ENCODE peak calls at places on chromosomes 13 and 19, in five cellular contexts. B is MM.1S, C is HepG2, Y is GM12878, R is neural progenitor cell. Z is an unnamed sample. For H4K20me1, the result is how much of the 10 kb centered on the place peaks cover.

GRCh38 chr13:50915562-50915961 is 6.0 kb downstream of the RNASEH2B start:
- DNase-seq in Y (no peak), C (no peak), B (no peak), R (peak), Z (no peak)

GRCh38 chr19:34232566-34233481 is 21.5 kb upstream of the GARRE1 start:
- DNase-seq in C (peak), Y (no peak), B (no peak), R (no peak), Z (peak)

GRCh38 chr19:14686411-14686810 is 3.4 kb upstream of the ZNF333 start:
- DNase-seq in B (peak), R (peak), Y (no peak), C (peak), Z (peak)

GRCh38 chr19:29535984-29536508 is 10.3 kb downstream of the VSTM2B start:
- DNase-seq in C (no peak), B (no peak), Y (no peak), R (no peak), Z (no peak)

GRCh38 chr19:40217027-40217810 is 965 bp downstream of the TTC9B start:
- DNase-seq in C (no peak), Y (no peak), B (no peak), R (peak), Z (no peak)

GRCh38 chr19:21022996-21023395 is 2.5 kb downstream of the ZNF430 start:
- DNase-seq in Y (no peak), B (no peak), C (peak), R (no peak), Z (peak)

GRCh38 chr13:94860981-94861407 is 148.6 kb upstream of the SOX21 start:
- DNase-seq in R (no peak), C (no peak), Y (no peak), B (no peak), Z (peak)

GRCh38 chr19:49339364-49340068 is 4.3 kb downstream of the CD37 start:
- DNase-seq in C (no peak), Y (no peak), B (no peak), R (peak), Z (peak)

GRCh38 chr13:109990296-109990695 is 203.9 kb upstream of the IRS2 start:
- DNase-seq in Y (no peak), B (no peak), C (no peak), R (no peak), Z (no peak)

GRCh38 chr13:30679483-30680330 is 55.6 kb upstream of the ALOX5AP start:
- DNase-seq in R (peak), C (peak), B (peak), Y (no peak), Z (peak)

GRCh38 chr19:53844849-53845246 is 20.7 kb upstream of the NLRP12 start:
- DNase-seq in R (no peak), Y (no peak), C (no peak), B (no peak), Z (no peak)

GRCh38 chr19:2611483-2612464 is 90.7 kb downstream of the GNG7 start:
- DNase-seq in R (no peak), C (no peak), B (no peak), Y (no peak), Z (no peak)

GRCh38 chr19:58007285-58007684 is 4.7 kb upstream of the ZNF606 start:
- DNase-seq in Y (no peak), R (no peak), B (no peak), C (peak), Z (no peak)

GRCh38 chr19:48487944-48488343 is 18.8 kb downstream of the CYTH2 start:
- DNase-seq in R (no peak), B (no peak), C (peak), Y (no peak), Z (peak)

GRCh38 chr19:14467816-14468215 is 7.3 kb downstream of the PTGER1 start:
- DNase-seq in B (no peak), R (no peak), C (no peak), Y (no peak), Z (no peak)

GRCh38 chr13:23428183-23428528 is 5.3 kb downstream of the SACS start:
- DNase-seq in C (no peak), B (no peak), Y (no peak), R (no peak), Z (peak)

GRCh38 chr19:18274303-18274775 is at the start of gene IQCN:
- DNase-seq in B (no peak), C (peak), R (no peak), Y (no peak), Z (peak)

GRCh38 chr19:2429917-2430570 is 2.7 kb upstream of the TIMM13 start:
- DNase-seq in C (no peak), B (no peak), Y (no peak), R (no peak), Z (no peak)

GRCh38 chr19:43481701-43482100 is 16.3 kb upstream of the LYPD3 start:
- DNase-seq in R (no peak), B (no peak), Y (no peak), C (no peak), Z (no peak)

GRCh38 chr13:74575729-74576125 is 441.5 kb upstream of the KLF12 start:
- DNase-seq in C (no peak), Y (no peak), B (peak), R (peak), Z (peak)

GRCh38 chr19:20273376-20273775 is 106.4 kb downstream of the ZNF486 start:
- DNase-seq in Y (no peak), R (no peak), B (no peak), C (no peak), Z (no peak)

GRCh38 chr13:93959796-93960533 is 519.5 kb downstream of the DCT start:
- DNase-seq in R (no peak), C (no peak), B (no peak), Y (no peak), Z (peak)

GRCh38 chr13:24243311-24243710 is 66.1 kb upstream of the C1QTNF9 start:
- DNase-seq in B (no peak), C (no peak), Y (no peak), R (no peak), Z (no peak)

GRCh38 chr13:71210861-71211260 is 656.1 kb downstream of the DACH1 start:
- DNase-seq in R (no peak), C (no peak), B (no peak), Y (no peak), Z (peak)

GRCh38 chr19:4660993-4661392 is 9.1 kb downstream of the MYDGF start:
- DNase-seq in Y (no peak), C (no peak), R (no peak), B (no peak), Z (no peak)

GRCh38 chr19:52190679-52191293 is 934 bp downstream of the PPP2R1A start:
- DNase-seq in Y (no peak), R (peak), C (no peak), B (peak), Z (peak)

GRCh38 chr13:59270327-59270726 is 893.4 kb downstream of the DIAPH3 start:
- DNase-seq in R (no peak), Y (no peak), B (no peak), C (no peak), Z (no peak)

GRCh38 chr19:43747557-43748204 is 7.1 kb downstream of the SMG9 start:
- DNase-seq in Y (peak), R (no peak), B (no peak), C (no peak), Z (no peak)

GRCh38 chr13:111429064-111429558 is 108.7 kb downstream of the TEX29 start:
- DNase-seq in B (no peak), R (peak), Y (no peak), C (peak), Z (peak)

GRCh38 chr13:68368922-68369321 is 1138.8 kb upstream of the PCDH9 start:
- DNase-seq in Y (no peak), C (no peak), R (no peak), B (no peak), Z (no peak)

GRCh38 chr13:76904507-76904906 is 18.3 kb upstream of the KCTD12 start:
- DNase-seq in Y (no peak), C (no peak), R (no peak), B (no peak), Z (no peak)

GRCh38 chr13:107907065-107907464 is 308.3 kb downstream of the LIG4 start:
- DNase-seq in R (no peak), B (no peak), Y (no peak), C (no peak), Z (no peak)

GRCh38 chr13:18946738-18947137 is 234.9 kb downstream of the TUBA3C start:
- DNase-seq in C (no peak), R (no peak), Y (no peak), B (no peak), Z (no peak)

GRCh38 chr19:58356236-58356970 is 3.1 kb upstream of the A1BG start:
- DNase-seq in C (no peak), Y (no peak), B (no peak), R (no peak), Z (peak)

GRCh38 chr19:11821474-11821873 is 7.4 kb downstream of the ZNF440 start:
- DNase-seq in Y (no peak), B (no peak), R (no peak), C (no peak), Z (no peak)

GRCh38 chr19:56299688-56300087 is 15.0 kb downstream of the ZSCAN5A start:
- DNase-seq in B (no peak), R (no peak), Y (no peak), C (no peak), Z (no peak)

GRCh38 chr19:7743425-7743841 is 3.9 kb downstream of the CD209 start:
- DNase-seq in R (no peak), Y (peak), C (no peak), B (no peak), Z (no peak)

GRCh38 chr19:32178401-32178800 is 167.0 kb upstream of the ZNF507 start:
- DNase-seq in R (no peak), Y (no peak), C (no peak), B (no peak), Z (no peak)

GRCh38 chr13:36530050-36530789 is 97.9 kb downstream of the CCNA1 start:
- DNase-seq in Y (no peak), C (no peak), B (no peak), R (peak), Z (no peak)

GRCh38 chr13:26038931-26039475 is 12.8 kb downstream of the SHISA2 start:
- DNase-seq in B (no peak), C (no peak), R (no peak), Y (no peak), Z (no peak)

GRCh38 chr13:26041476-26041875 is 10.3 kb downstream of the SHISA2 start:
- DNase-seq in Y (no peak), B (no peak), R (no peak), C (no peak), Z (no peak)

GRCh38 chr13:26034018-26034417 is 17.8 kb downstream of the SHISA2 start:
- DNase-seq in B (no peak), C (no peak), Y (no peak), R (no peak), Z (no peak)

GRCh38 chr13:26036383-26036782 is 15.4 kb downstream of the SHISA2 start:
- DNase-seq in R (no peak), C (no peak), B (no peak), Y (no peak), Z (no peak)

DNA sequence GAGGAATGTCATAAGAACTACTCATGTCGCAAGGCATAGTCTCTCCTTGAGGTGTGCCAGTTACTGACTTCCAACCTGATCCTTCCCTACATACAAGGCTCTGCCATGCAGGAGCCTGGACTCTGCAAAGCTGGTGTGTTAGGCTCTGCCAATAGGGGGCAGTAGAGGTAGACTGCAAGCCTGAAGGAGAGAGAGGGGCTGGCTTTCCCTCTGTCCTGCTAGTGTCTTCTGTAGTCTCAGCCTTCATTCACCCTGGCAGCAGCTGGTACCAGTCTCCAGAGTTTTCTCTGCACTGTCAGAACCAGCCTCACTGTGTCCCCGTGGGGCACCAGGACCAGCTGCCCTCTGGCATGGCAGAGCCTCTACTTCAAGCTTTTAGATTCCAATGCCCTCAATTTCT is 14.5 kb downstream of the SHISA2 start:
- DNase-seq in Y (no peak), B (no peak), R (peak), C (no peak), Z (no peak)
- TF ChIP-seq CTCF in Y (no peak), B (peak), R (peak), C (peak), Z (peak)

GRCh38 chr13:46716821-46717220 is 80.1 kb downstream of the ESD start:
- DNase-seq in B (no peak), C (no peak), Y (no peak), R (no peak), Z (peak)
- H3K4me2 ChIP-seq in B (no peak), C (no peak), Y (no peak), R (no peak), Z (no peak)

GRCh38 chr19:1150333-1151036 is 23.6 kb downstream of the SBNO2 start:
- DNase-seq in B (no peak), Y (no peak), R (no peak), C (no peak), Z (no peak)

GRCh38 chr19:1149259-1150045 is 24.6 kb downstream of the SBNO2 start:
- DNase-seq in R (no peak), B (no peak), Y (no peak), C (no peak), Z (no peak)

GRCh38 chr19:1151037-1151716 is 22.9 kb downstream of the SBNO2 start:
- DNase-seq in Y (no peak), B (no peak), R (no peak), C (no peak), Z (no peak)

GRCh38 chr19:1153891-1154730 is 20.0 kb downstream of the SBNO2 start:
- DNase-seq in R (no peak), C (no peak), Y (no peak), B (no peak), Z (no peak)

GRCh38 chr19:1151917-1152601 is 22.0 kb downstream of the SBNO2 start:
- DNase-seq in R (no peak), C (no peak), B (no peak), Y (no peak), Z (no peak)
- H4K20me1 ChIP-seq in R (under half), C (under half), B (under half), Y (under half), Z (under half)

GRCh38 chr13:99196466-99197256 is 4.0 kb upstream of the UBAC2 start:
- DNase-seq in R (no peak), C (no peak), Y (no peak), B (peak), Z (no peak)
- TF ChIP-seq CTCF in R (no peak), C (no peak), Y (peak), B (peak), Z (no peak)

DNA sequence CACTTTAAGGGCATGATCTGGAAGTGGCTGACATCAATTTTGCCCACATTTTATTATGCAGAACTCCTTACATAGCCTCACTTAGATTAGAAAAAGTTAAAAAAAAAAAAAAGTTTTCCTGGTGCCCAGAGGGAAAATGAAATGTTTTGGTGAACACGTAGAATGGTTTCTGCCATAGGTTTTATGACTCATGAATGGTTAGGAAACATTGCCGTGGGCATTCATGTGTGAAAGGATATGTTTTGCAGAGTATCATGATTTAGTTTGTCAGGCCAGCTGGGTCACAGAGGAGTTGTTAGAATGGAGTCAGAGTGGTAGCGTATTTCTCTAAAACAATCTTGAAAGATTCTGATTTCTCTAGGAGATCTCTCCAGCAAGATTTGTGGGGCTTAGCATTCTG is 133.8 kb downstream of the MRPL57 start:
- DNase-seq in R (no peak), Y (no peak), C (no peak), B (no peak), Z (no peak)
- H3K4me2 ChIP-seq in R (no peak), Y (no peak), C (no peak), B (no peak), Z (no peak)

GRCh38 chr13:33178197-33178699 is 107.3 kb downstream of the STARD13 start:
- DNase-seq in R (no peak), Y (no peak), B (no peak), C (no peak), Z (no peak)

GRCh38 chr13:33174491-33174890 is 111.1 kb downstream of the STARD13 start:
- DNase-seq in C (no peak), R (no peak), B (no peak), Y (no peak), Z (no peak)

GRCh38 chr13:33174980-33175379 is 110.6 kb downstream of the STARD13 start:
- DNase-seq in R (no peak), C (no peak), Y (no peak), B (no peak), Z (no peak)

GRCh38 chr13:33175991-33176390 is 109.6 kb downstream of the STARD13 start:
- DNase-seq in B (no peak), R (no peak), Y (no peak), C (no peak), Z (no peak)

GRCh38 chr13:33176526-33176925 is 109.0 kb downstream of the STARD13 start:
- DNase-seq in C (no peak), Y (no peak), R (no peak), B (no peak), Z (no peak)
- H4K20me1 ChIP-seq in C (under half), Y (under half), R (under half), B (under half), Z (under half)

GRCh38 chr19:45717131-45717982 is 13.3 kb downstream of the FBXO46 start:
- DNase-seq in R (peak), Y (peak), B (peak), C (peak), Z (peak)
- TF ChIP-seq CTCF in R (peak), Y (peak), B (no peak), C (peak), Z (peak)

DNA sequence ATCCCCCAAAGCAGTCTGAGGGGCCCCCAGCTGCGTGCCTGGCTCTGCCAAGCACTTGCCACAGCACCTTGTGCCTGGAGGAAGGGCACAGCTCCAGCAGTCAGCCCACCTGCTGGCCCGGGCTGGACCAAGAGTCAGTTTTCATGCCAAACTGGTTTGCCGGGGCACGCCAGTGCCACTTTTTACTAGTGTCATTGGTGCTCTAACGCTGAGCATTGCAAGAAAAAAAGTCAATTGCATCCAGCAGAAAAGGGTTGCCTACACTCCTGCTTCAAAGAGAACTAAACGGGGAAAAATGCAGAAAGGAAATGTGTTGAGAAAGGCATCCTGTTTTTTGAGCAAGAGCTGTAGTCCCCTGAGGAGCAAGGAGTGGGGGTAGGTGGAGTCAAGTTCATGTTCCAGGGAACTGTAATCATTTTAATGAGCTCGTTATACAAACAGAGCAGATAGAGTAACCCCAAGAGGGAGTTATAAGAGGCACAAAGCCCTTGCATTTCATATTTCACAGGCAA is 68.4 kb downstream of the F2RL3 start:
- DNase-seq in C (no peak), B (no peak), Y (no peak), R (no peak), Z (no peak)
- H3K4me2 ChIP-seq in C (no peak), B (no peak), Y (no peak), R (no peak), Z (no peak)